ENCODE peak calls at places on chromosome 21, in nine cellular contexts. L is BE2C; R is mucosa of gallbladder; W is CD8-positive, alpha-beta T cell; I is RPMI8226; F is SJCRH30; J is thoracic aorta; E is heart left ventricle; X is GM04504. M is an unnamed sample.
A peak's percentile ranks its signal among the peaks of the same experiment; 100 is the strongest.

GRCh38 chr21:38985423-38986378 is 180.0 kb downstream of the ETS2 start:
- DNase-seq in L (peak; percentile 95), R (peak; percentile 65), W (no peak), I (peak; percentile 84), F (peak; percentile 19), J (peak; percentile 31), E (peak; percentile 74), X (peak; percentile 90), M (no peak)

GRCh38 chr21:45246014-45246413 is 41.7 kb downstream of the POFUT2 start:
- DNase-seq in L (no peak), R (no peak), W (no peak), I (no peak), F (no peak), J (no peak), E (no peak), X (no peak), M (no peak)

GRCh38 chr21:40793057-40793456 is 53.9 kb downstream of the DSCAM start:
- DNase-seq in L (no peak), R (no peak), W (no peak), I (peak; percentile 70), F (no peak), J (no peak), E (no peak), X (no peak), M (no peak)

GRCh38 chr21:25573409-25574206 is 33.7 kb downstream of the MRPL39 start:
- DNase-seq in L (peak; percentile 51), R (no peak), W (peak; percentile 9), I (peak; percentile 83), F (peak; percentile 31), J (no peak), E (no peak), X (peak; percentile 61), M (peak; percentile 9)

GRCh38 chr21:45177039-45177438 is 102.7 kb downstream of the ADARB1 start:
- DNase-seq in L (no peak), R (no peak), W (no peak), I (no peak), F (no peak), J (no peak), E (no peak), X (no peak), M (no peak)

GRCh38 chr21:30880914-30881313 is 466 bp downstream of the KRTAP11-1 start:
- DNase-seq in L (no peak), R (no peak), W (no peak), I (no peak), F (no peak), J (no peak), E (no peak), X (no peak), M (no peak)

GRCh38 chr21:45257673-45258341 is 29.9 kb downstream of the POFUT2 start:
- DNase-seq in L (no peak), R (no peak), W (no peak), I (no peak), F (no peak), J (no peak), E (no peak), X (no peak), M (no peak)

GRCh38 chr21:41630249-41630648 is 122.3 kb upstream of the TMPRSS2 start:
- DNase-seq in L (no peak), R (no peak), W (no peak), I (no peak), F (no peak), J (no peak), E (no peak), X (peak; percentile 100), M (no peak)

GRCh38 chr21:45617021-45617930 is 26.2 kb upstream of the PCBP3 start:
- DNase-seq in L (peak; percentile 38), R (no peak), W (no peak), I (peak; percentile 26), F (no peak), J (no peak), E (no peak), X (no peak), M (no peak)

GRCh38 chr21:42466700-42467612 is 29.1 kb downstream of the RSPH1 start:
- DNase-seq in L (no peak), R (no peak), W (no peak), I (peak; percentile 80), F (peak; percentile 76), J (no peak), E (no peak), X (no peak), M (no peak)

GRCh38 chr21:32562915-32563314 is 22.4 kb downstream of the TCP10L start:
- DNase-seq in L (no peak), R (no peak), W (no peak), I (no peak), F (no peak), J (no peak), E (no peak), X (no peak), M (no peak)

GRCh38 chr21:44758141-44758561 is 43.5 kb downstream of the UBE2G2 start:
- DNase-seq in L (no peak), R (no peak), W (no peak), I (no peak), F (no peak), J (no peak), E (no peak), X (no peak), M (no peak)

GRCh38 chr21:44395260-44395659 is 41.8 kb downstream of the TRPM2 start:
- DNase-seq in L (no peak), R (peak; percentile 1), W (no peak), I (no peak), F (no peak), J (no peak), E (no peak), X (no peak), M (no peak)

GRCh38 chr21:46108827-46109226 is 10.9 kb downstream of the COL6A2 start:
- DNase-seq in L (no peak), R (no peak), W (no peak), I (no peak), F (no peak), J (no peak), E (peak; percentile 6), X (no peak), M (no peak)

GRCh38 chr21:43611598-43612369 is 47.5 kb downstream of the HSF2BP start:
- DNase-seq in L (peak; percentile 78), R (peak; percentile 70), W (no peak), I (peak; percentile 83), F (peak; percentile 82), J (no peak), E (peak; percentile 62), X (no peak), M (peak; percentile 54)

GRCh38 chr21:22421416-22422190 is 1423.4 kb downstream of the NCAM2 start:
- DNase-seq in L (no peak), R (no peak), W (no peak), I (no peak), F (no peak), J (no peak), E (no peak), X (no peak), M (no peak)

GRCh38 chr21:33374080-33374873 is 28.9 kb upstream of the IFNGR2 start:
- DNase-seq in L (peak; percentile 51), R (peak; percentile 56), W (peak; percentile 38), I (peak; percentile 82), F (peak; percentile 51), J (no peak), E (peak; percentile 57), X (no peak), M (no peak)

GRCh38 chr21:35479529-35479928 is 430.4 kb upstream of the RUNX1 start:
- DNase-seq in L (no peak), R (no peak), W (no peak), I (no peak), F (no peak), J (no peak), E (no peak), X (no peak), M (no peak)

GRCh38 chr21:33951276-33952178 is 35.9 kb upstream of the ATP5PO start:
- DNase-seq in L (no peak), R (peak; percentile 10), W (no peak), I (no peak), F (no peak), J (no peak), E (no peak), X (no peak), M (no peak)

GRCh38 chr21:36917487-36918158 is 48.8 kb downstream of the HLCS start:
- DNase-seq in L (no peak), R (peak; percentile 24), W (no peak), I (no peak), F (no peak), J (no peak), E (no peak), X (no peak), M (peak; percentile 44)

GRCh38 chr21:42262826-42263225 is 43.9 kb downstream of the ABCG1 start:
- DNase-seq in L (peak; percentile 76), R (peak; percentile 77), W (no peak), I (no peak), F (no peak), J (peak; percentile 42), E (peak; percentile 81), X (no peak), M (no peak)

GRCh38 chr21:36170823-36171222 is 14.2 kb downstream of the DOP1B start:
- DNase-seq in L (no peak), R (no peak), W (no peak), I (no peak), F (no peak), J (no peak), E (no peak), X (no peak), M (no peak)

GRCh38 chr21:43766734-43767497 is 9.2 kb downstream of the CSTB start:
- DNase-seq in L (no peak), R (peak; percentile 33), W (no peak), I (no peak), F (no peak), J (no peak), E (no peak), X (no peak), M (no peak)

GRCh38 chr21:31566061-31566460 is 93.4 kb upstream of the SOD1 start:
- DNase-seq in L (no peak), R (no peak), W (no peak), I (no peak), F (no peak), J (no peak), E (no peak), X (no peak), M (no peak)

GRCh38 chr21:31354604-31355443 is 10.8 kb upstream of the TIAM1 start:
- DNase-seq in L (no peak), R (peak; percentile 73), W (peak; percentile 69), I (no peak), F (no peak), J (no peak), E (no peak), X (no peak), M (no peak)

GRCh38 chr21:45859041-45859761 is 122.4 kb upstream of the COL6A1 start:
- DNase-seq in L (no peak), R (no peak), W (no peak), I (no peak), F (no peak), J (no peak), E (no peak), X (no peak), M (no peak)

M was measured in frontal cortex.